ENCODE peak calls at places on chromosomes 4 and X, in six cellular contexts. V is GM12878, H is HCT116, Z is H1, I is SK-N-SH, P is K562. N is an unnamed sample.

GRCh38 chrX:39613997-39614679 is 483.6 kb downstream of the BCOR start:
- DNase-seq in V (peak; percentile 46), H (no peak), Z (peak; percentile 52), I (peak; percentile 59), P (no peak), N (peak; percentile 6)

GRCh38 chrX:10617964-10618342 is 2.4 kb downstream of the MID1 start:
- DNase-seq in V (no peak), H (no peak), Z (no peak), I (peak; percentile 11), P (no peak), N (no peak)

GRCh38 chr4:82988323-82988832 is 22.2 kb downstream of the LIN54 start:
- DNase-seq in V (no peak), H (no peak), Z (no peak), I (no peak), P (no peak), N (no peak)

GRCh38 chrX:2819345-2820130 is 9.2 kb upstream of the GYG2 start:
- DNase-seq in V (no peak), H (no peak), Z (no peak), I (peak; percentile 39), P (peak; percentile 56), N (no peak)

GRCh38 chr4:20462426-20463175 is 210.9 kb downstream of the SLIT2 start:
- DNase-seq in V (no peak), H (no peak), Z (no peak), I (peak; percentile 20), P (no peak), N (no peak)

GRCh38 chr4:147407261-147408045 is 73.4 kb upstream of the EDNRA start:
- DNase-seq in V (no peak), H (peak; percentile 16), Z (peak; percentile 56), I (no peak), P (peak; percentile 12), N (no peak)

GRCh38 chr4:74932832-74933561 is at the start of gene PARM1:
- DNase-seq in V (no peak), H (peak; percentile 81), Z (peak; percentile 94), I (peak; percentile 58), P (peak; percentile 65), N (peak; percentile 68)

GRCh38 chrX:14029039-14029424 is 660 bp downstream of the GEMIN8 start:
- DNase-seq in V (no peak), H (no peak), Z (no peak), I (peak; percentile 42), P (peak; percentile 71), N (no peak)

GRCh38 chr4:98568896-98569663 is 89.3 kb downstream of the TSPAN5 start:
- DNase-seq in V (no peak), H (no peak), Z (no peak), I (no peak), P (no peak), N (no peak)

DNA sequence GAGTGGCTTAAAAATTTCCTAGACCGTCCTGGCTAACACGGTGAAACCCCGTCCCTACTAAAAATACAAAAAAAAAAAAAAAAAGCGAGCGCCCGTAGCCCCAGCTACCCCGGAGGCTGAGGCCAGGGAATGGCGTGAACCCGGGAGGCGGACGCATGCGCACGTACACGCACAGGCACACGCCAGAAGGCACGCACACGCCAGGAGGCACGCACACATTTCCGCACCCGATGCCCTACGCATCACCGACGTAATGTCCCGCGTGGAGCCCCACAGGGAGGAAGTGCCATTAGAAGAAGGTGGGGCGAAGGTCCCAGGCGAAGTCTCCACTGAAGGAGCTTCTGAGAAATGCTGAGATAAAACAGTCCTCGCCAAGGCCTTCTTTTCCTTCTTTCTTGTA is 41.4 kb downstream of the NLGN4X start:
- DNase-seq in V (no peak), H (no peak), Z (no peak), I (no peak), P (no peak), N (peak; percentile 70)
- TF ChIP-seq JUND in V (no peak), H (no peak), Z (no peak), I (no peak), P (no peak), N (no peak)

DNA sequence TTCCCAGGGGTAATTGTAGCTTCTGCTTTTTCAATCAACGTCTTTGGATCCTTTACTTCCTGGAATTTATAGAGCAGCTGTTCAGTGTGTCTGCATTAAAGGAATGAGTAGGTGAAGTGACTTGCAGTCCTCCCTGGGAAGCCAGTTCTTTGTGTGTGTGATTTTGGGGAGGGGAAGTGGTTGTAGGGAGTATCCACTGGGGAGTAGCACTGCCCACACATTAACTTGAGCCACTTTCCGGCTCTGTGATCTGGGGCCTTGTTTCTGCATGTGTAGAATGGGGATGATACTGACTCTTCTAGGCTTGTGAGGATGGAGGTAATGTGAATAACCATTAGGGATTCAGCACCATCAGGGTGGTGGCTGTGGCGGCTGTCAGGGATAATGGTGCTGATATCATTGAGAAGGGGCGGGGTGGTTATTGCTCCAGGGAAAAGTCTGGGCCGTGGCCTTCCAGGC is 54.7 kb downstream of the TMEM131L start:
- DNase-seq in V (peak; percentile 76), H (no peak), Z (no peak), I (no peak), P (peak; percentile 65), N (no peak)
- TF ChIP-seq JUND in V (no peak), H (no peak), Z (no peak), I (no peak), P (no peak), N (no peak)

GRCh38 chr4:108868606-108869227 is 105.9 kb upstream of the ETNPPL start:
- DNase-seq in V (no peak), H (no peak), Z (no peak), I (no peak), P (no peak), N (no peak)
- TF ChIP-seq JUND in V (no peak), H (no peak), Z (no peak), I (no peak), P (no peak), N (no peak)

DNA sequence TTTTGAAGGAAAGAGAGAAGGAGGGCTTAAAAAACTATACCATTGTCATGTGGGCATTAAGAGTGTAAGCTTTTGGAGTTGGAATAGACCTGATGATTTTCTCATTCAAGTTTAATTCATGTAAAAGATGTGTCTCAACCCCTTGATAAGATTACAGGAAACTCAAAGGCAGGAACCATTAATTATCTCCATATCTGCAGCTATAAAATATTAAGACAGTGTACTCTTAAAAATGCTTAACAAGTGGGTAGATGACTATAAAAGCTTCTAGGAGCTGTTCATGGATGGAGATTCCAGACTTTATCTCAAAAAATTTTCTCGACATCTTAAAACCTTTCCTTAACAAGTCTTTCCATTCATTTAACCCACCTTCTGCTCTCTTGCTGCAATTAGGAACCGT is 208.3 kb downstream of the PALLD start:
- DNase-seq in V (no peak), H (no peak), Z (no peak), I (no peak), P (no peak), N (no peak)
- TF ChIP-seq JUND in V (no peak), H (no peak), Z (no peak), I (no peak), P (no peak), N (no peak)